ENCODE peak calls at places on chromosomes 4 and X, in ten cellular contexts. S is EL; I is ureter; R is T-helper 2 cell; P is esophagus squamous epithelium; Q is AG09309; D is cardiac fibroblast; V is activated T-cell treated with anti-CD3 and anti-CD28 coated beads, Interleukin-2, amount 50 U/mL, for 4 hours; M is SJSA1; U is stimulated activated CD4-positive, alpha-beta T cell treated with anti-CD3 and anti-CD28 coated beads, Interleukin-15, amount 100 ng/mL, for 1 hour. A is an unnamed sample.

GRCh38 chr4:2843909-2844584 is 403 bp downstream of the ADD1 start:
- DNase-seq in Q (no peak), R (no peak), P (no peak), I (no peak), M (no peak), V (no peak), S (peak), U (no peak), D (peak), A (peak)

GRCh38 chr4:3311489-3312171 is 18.8 kb downstream of the RGS12 start:
- DNase-seq in V (no peak), R (no peak), Q (no peak), U (no peak), D (no peak), S (no peak), M (no peak), I (peak), P (no peak), A (peak)

GRCh38 chrX:47648376-47648775 is 2.0 kb downstream of the ELK1 start:
- DNase-seq in I (no peak), R (no peak), M (no peak), D (no peak), Q (no peak), V (no peak), S (peak), U (no peak), P (no peak), A (no peak)

GRCh38 chr4:175290401-175290800 is 372.2 kb downstream of the ADAM29 start:
- DNase-seq in D (peak), I (no peak), P (no peak), S (peak), U (no peak), R (no peak), V (no peak), M (no peak), Q (peak), A (no peak)

GRCh38 chr4:11488657-11489448 is 60.2 kb upstream of the HS3ST1 start:
- DNase-seq in M (no peak), S (no peak), R (no peak), D (no peak), V (no peak), I (no peak), Q (no peak), P (no peak), U (no peak), A (no peak)

GRCh38 chr4:113919611-113920010 is 59.8 kb downstream of the ARSJ start:
- DNase-seq in S (peak), U (no peak), I (no peak), V (no peak), R (no peak), D (peak), M (no peak), P (no peak), Q (no peak), A (no peak)

GRCh38 chr4:26032142-26032541 is 118.1 kb downstream of the SMIM20 start:
- DNase-seq in I (no peak), U (no peak), V (no peak), P (no peak), R (no peak), D (peak), Q (no peak), S (peak), M (no peak), A (peak)

GRCh38 chr4:187908079-187908501 is 87.5 kb upstream of the ZFP42 start:
- DNase-seq in S (peak), Q (peak), R (no peak), U (no peak), V (no peak), M (no peak), P (no peak), D (peak), I (no peak), A (no peak)

GRCh38 chr4:187042251-187042650 is 318.6 kb upstream of the FAT1 start:
- DNase-seq in D (no peak), U (no peak), P (no peak), R (no peak), S (no peak), M (no peak), Q (no peak), I (no peak), V (no peak), A (no peak)

GRCh38 chr4:3878678-3879077 is 112.5 kb downstream of the ADRA2C start:
- DNase-seq in V (no peak), M (no peak), I (no peak), U (no peak), S (no peak), Q (no peak), R (no peak), P (no peak), D (peak), A (no peak)

GRCh38 chrX:12396584-12396983 is 258.3 kb downstream of the FRMPD4 start:
- DNase-seq in P (no peak), M (no peak), U (no peak), S (no peak), D (no peak), I (no peak), Q (no peak), V (no peak), R (no peak), A (no peak)

GRCh38 chr4:174318829-174319764 is 35.4 kb downstream of the CEP44 start:
- DNase-seq in D (peak), U (no peak), Q (no peak), V (no peak), R (no peak), P (no peak), S (peak), M (no peak), I (no peak), A (peak)

GRCh38 chrX:138775501-138775900 is 64.0 kb upstream of the FGF13 start:
- DNase-seq in M (no peak), U (no peak), V (no peak), Q (no peak), P (no peak), R (no peak), S (peak), D (peak), I (no peak), A (peak)

GRCh38 chr4:124913237-124913636 is 200.7 kb upstream of the ANKRD50 start:
- DNase-seq in U (no peak), D (no peak), S (no peak), Q (no peak), R (no peak), V (no peak), I (no peak), M (no peak), P (no peak), A (no peak)

GRCh38 chr4:127631420-127631819 is 1.3 kb upstream of the INTU start:
- DNase-seq in I (no peak), U (no peak), Q (no peak), S (peak), M (no peak), V (no peak), R (no peak), D (peak), P (no peak), A (peak)

GRCh38 chr4:145815027-145815612 is 123.5 kb downstream of the ZNF827 start:
- DNase-seq in M (no peak), P (no peak), Q (no peak), R (no peak), D (no peak), I (no peak), V (no peak), S (no peak), U (no peak), A (no peak)

GRCh38 chr4:5572114-5572513 is 136.2 kb downstream of the EVC2 start:
- DNase-seq in V (no peak), U (no peak), Q (no peak), I (no peak), R (no peak), S (no peak), M (no peak), P (no peak), D (peak), A (no peak)

GRCh38 chrX:1853447-1853846 is 238.6 kb downstream of the ASMT start:
- DNase-seq in I (no peak), S (no peak), U (no peak), R (no peak), Q (no peak), D (no peak), P (no peak), V (no peak), M (no peak), A (no peak)

GRCh38 chrX:73668779-73669178 is 105.8 kb downstream of the CHIC1 start:
- DNase-seq in Q (no peak), M (no peak), I (no peak), P (no peak), R (no peak), D (no peak), U (no peak), S (no peak), V (no peak), A (no peak)

GRCh38 chrX:13323241-13323640 is 3.4 kb upstream of the ATXN3L start:
- DNase-seq in U (no peak), I (no peak), P (no peak), D (no peak), S (no peak), Q (no peak), R (no peak), V (no peak), M (no peak), A (no peak)

GRCh38 chr4:3240936-3241522 is 7.9 kb upstream of the MSANTD1 start:
- DNase-seq in P (no peak), I (no peak), M (no peak), U (no peak), D (no peak), R (no peak), V (no peak), Q (no peak), S (no peak), A (no peak)

GRCh38 chrX:151870603-151871002 is 42.1 kb upstream of the MAGEA4 start:
- DNase-seq in S (peak), I (no peak), V (no peak), D (peak), U (no peak), Q (peak), R (no peak), M (no peak), P (no peak), A (no peak)

GRCh38 chr4:101022151-101023024 is 324.9 kb downstream of the PPP3CA start:
- DNase-seq in V (no peak), M (no peak), S (peak), U (no peak), D (peak), P (no peak), I (no peak), R (no peak), Q (no peak), A (no peak)

GRCh38 chr4:177263818-177264217 is 45.9 kb upstream of the NEIL3 start:
- DNase-seq in P (no peak), I (no peak), U (no peak), R (no peak), D (no peak), S (no peak), V (no peak), M (no peak), Q (no peak), A (peak)

GRCh38 chr4:94848326-94848725 is 90.6 kb downstream of the BMPR1B start:
- DNase-seq in I (no peak), P (no peak), S (no peak), V (no peak), D (no peak), Q (no peak), U (no peak), M (no peak), R (no peak), A (no peak)

GRCh38 chrX:39162322-39162721 is 361.1 kb downstream of the MID1IP1 start:
- DNase-seq in Q (no peak), P (no peak), M (no peak), R (peak), U (no peak), D (no peak), V (peak), I (no peak), S (no peak), A (peak)

GRCh38 chrX:74493806-74494205 is 72.5 kb downstream of the SLC16A2 start:
- DNase-seq in Q (no peak), R (no peak), U (no peak), S (no peak), I (no peak), M (no peak), V (no peak), D (no peak), P (no peak), A (no peak)

A was measured in NCI-H69.